ENCODE peak calls at places on chromosomes 16 and 17, in nine cellular contexts. X is bronchial epithelial cell; M is NCI-H1092; I is fibroblast of lung; U is RCC 7860; R is activated T-cell treated with anti-CD3 and anti-CD28 coated beads, Interleukin-2, amount 50 U/mL, for 48 hours; V is effector CD4-positive, alpha-beta T cell; G is LoVo; K is GM20000. Q is an unnamed sample.

GRCh38 chr17:5941258-5941657 is 128.9 kb upstream of the WSCD1 start:
- DNase-seq in X (no peak), M (no peak), I (no peak), U (no peak), R (no peak), V (no peak), G (no peak), K (no peak), Q (no peak)

GRCh38 chr16:53115773-53116172 is 61.0 kb downstream of the CHD9 start:
- DNase-seq in X (no peak), M (no peak), I (no peak), U (no peak), R (no peak), V (no peak), G (no peak), K (no peak), Q (no peak)

GRCh38 chr16:50640391-50640790 is 40.7 kb downstream of the SNX20 start:
- DNase-seq in X (no peak), M (no peak), I (peak), U (no peak), R (no peak), V (no peak), G (no peak), K (no peak), Q (no peak)

GRCh38 chr16:21167929-21168602 is 9.6 kb downstream of the LDAF1 start:
- DNase-seq in X (no peak), M (no peak), I (no peak), U (no peak), R (no peak), V (no peak), G (no peak), K (no peak), Q (no peak)

GRCh38 chr16:65117701-65118448 is 4.0 kb downstream of the CDH11 start:
- DNase-seq in X (peak), M (peak), I (peak), U (peak), R (no peak), V (no peak), G (peak), K (peak), Q (no peak)

GRCh38 chr16:85612191-85612800 is 826 bp upstream of the GSE1 start:
- DNase-seq in X (peak), M (peak), I (peak), U (peak), R (peak), V (no peak), G (peak), K (peak), Q (peak)

GRCh38 chr16:19639986-19640421 is 78.0 kb downstream of the KNOP1 start:
- DNase-seq in X (no peak), M (no peak), I (peak), U (no peak), R (no peak), V (no peak), G (no peak), K (no peak), Q (peak)

GRCh38 chr17:49698005-49698404 is 9.8 kb downstream of the SLC35B1 start:
- DNase-seq in X (no peak), M (no peak), I (no peak), U (no peak), R (no peak), V (no peak), G (no peak), K (no peak), Q (no peak)

GRCh38 chr17:4998666-4999428 is 1.1 kb downstream of the KIF1C start:
- DNase-seq in X (no peak), M (no peak), I (no peak), U (no peak), R (no peak), V (no peak), G (peak), K (peak), Q (no peak)

GRCh38 chr17:72373910-72374741 is 253.3 kb downstream of the SOX9 start:
- DNase-seq in X (no peak), M (peak), I (peak), U (peak), R (no peak), V (no peak), G (no peak), K (no peak), Q (no peak)

GRCh38 chr17:5043524-5043923 is 8.3 kb upstream of the SLC52A1 start:
- DNase-seq in X (no peak), M (no peak), I (no peak), U (no peak), R (no peak), V (no peak), G (no peak), K (no peak), Q (no peak)

GRCh38 chr16:73197598-73197997 is 149.7 kb upstream of the ZFHX3 start:
- DNase-seq in X (no peak), M (no peak), I (no peak), U (no peak), R (no peak), V (no peak), G (no peak), K (no peak), Q (no peak)

GRCh38 chr16:85274924-85275323 is 162.7 kb upstream of the CIBAR2 start:
- DNase-seq in X (no peak), M (no peak), I (no peak), U (no peak), R (no peak), V (no peak), G (no peak), K (no peak), Q (no peak)

GRCh38 chr17:45234641-45235040 is 13.0 kb downstream of the FMNL1 start:
- DNase-seq in X (no peak), M (peak), I (no peak), U (peak), R (peak), V (peak), G (no peak), K (no peak), Q (no peak)

GRCh38 chr17:51371732-51372151 is 111.4 kb downstream of the UTP18 start:
- DNase-seq in X (peak), M (peak), I (peak), U (peak), R (no peak), V (peak), G (peak), K (peak), Q (peak)

GRCh38 chr16:4898811-4899473 is 38.0 kb downstream of the PPL start:
- DNase-seq in X (no peak), M (no peak), I (no peak), U (no peak), R (no peak), V (no peak), G (no peak), K (no peak), Q (no peak)

GRCh38 chr17:28675980-28676379 is 14.0 kb downstream of the SUPT6H start:
- DNase-seq in X (peak), M (no peak), I (no peak), U (peak), R (no peak), V (no peak), G (no peak), K (no peak), Q (no peak)

GRCh38 chr16:82748026-82748425 is 121.3 kb downstream of the CDH13 start:
- DNase-seq in X (no peak), M (peak), I (peak), U (no peak), R (no peak), V (no peak), G (no peak), K (no peak), Q (no peak)

GRCh38 chr16:48287239-48287638 is 39.9 kb upstream of the ABCC11 start:
- DNase-seq in X (no peak), M (no peak), I (no peak), U (no peak), R (no peak), V (no peak), G (no peak), K (no peak), Q (no peak)

GRCh38 chr17:52383493-52384100 is 225.1 kb upstream of the CA10 start:
- DNase-seq in X (peak), M (peak), I (peak), U (peak), R (peak), V (no peak), G (peak), K (peak), Q (no peak)

GRCh38 chr16:27286446-27286845 is 17.9 kb upstream of the NSMCE1 start:
- DNase-seq in X (peak), M (no peak), I (peak), U (peak), R (peak), V (no peak), G (no peak), K (no peak), Q (no peak)

GRCh38 chr16:30786115-30786935 is 680 bp downstream of the ZNF629 start:
- DNase-seq in X (no peak), M (peak), I (peak), U (peak), R (peak), V (no peak), G (peak), K (peak), Q (no peak)

GRCh38 chr16:78462261-78463208 is 363.1 kb downstream of the WWOX start:
- DNase-seq in X (no peak), M (peak), I (no peak), U (no peak), R (no peak), V (no peak), G (no peak), K (no peak), Q (no peak)

GRCh38 chr16:68366062-68366461 is 55.2 kb downstream of the PRMT7 start:
- DNase-seq in X (no peak), M (no peak), I (no peak), U (no peak), R (no peak), V (no peak), G (no peak), K (no peak), Q (no peak)

GRCh38 chr16:31464781-31465260 is 5.5 kb downstream of the ARMC5 start:
- DNase-seq in X (no peak), M (no peak), I (no peak), U (no peak), R (no peak), V (no peak), G (no peak), K (no peak), Q (no peak)

GRCh38 chr16:66262253-66263167 is 104.0 kb upstream of the CDH5 start:
- DNase-seq in X (no peak), M (no peak), I (peak), U (no peak), R (no peak), V (no peak), G (no peak), K (no peak), Q (no peak)

GRCh38 chr16:69089091-69089912 is 16.2 kb upstream of the HAS3 start:
- DNase-seq in X (peak), M (peak), I (peak), U (peak), R (peak), V (no peak), G (no peak), K (no peak), Q (no peak)